ENCODE peak calls at places on chromosomes 13 and 19, in seven cellular contexts. One of them, this sample, is unnamed.

GRCh38 chr13:39347926-39348901 is 254.8 kb downstream of the LHFPL6 start:
- DNase-seq in kidney epithelial cell: no peak
- DNase-seq in naive thymus-derived CD8-positive, alpha-beta T cell: no peak
- DNase-seq in Right ventricle myocardium superior: peak; percentile 77
- DNase-seq in H54: no peak
- DNase-seq in iPS DF 6.9: no peak
- DNase-seq in endothelial cell of umbilical vein: no peak
- DNase-seq in this sample: peak; percentile 76

GRCh38 chr19:54029930-54030490 is 33.7 kb downstream of the VSTM1 start:
- DNase-seq in endothelial cell of umbilical vein: peak; percentile 67
- DNase-seq in kidney epithelial cell: no peak
- DNase-seq in H54: peak; percentile 63
- DNase-seq in iPS DF 6.9: peak; percentile 84
- DNase-seq in naive thymus-derived CD8-positive, alpha-beta T cell: peak; percentile 70
- DNase-seq in Right ventricle myocardium superior: no peak
- DNase-seq in this sample: peak; percentile 76

GRCh38 chr13:114007566-114007965 is 33.7 kb upstream of the C13orf46 start:
- DNase-seq in endothelial cell of umbilical vein: no peak
- DNase-seq in iPS DF 6.9: no peak
- DNase-seq in kidney epithelial cell: no peak
- DNase-seq in Right ventricle myocardium superior: peak; percentile 26
- DNase-seq in naive thymus-derived CD8-positive, alpha-beta T cell: peak; percentile 43
- DNase-seq in H54: no peak
- DNase-seq in this sample: no peak

GRCh38 chr13:46521921-46522691 is 30.9 kb upstream of the LRCH1 start:
- DNase-seq in iPS DF 6.9: no peak
- DNase-seq in endothelial cell of umbilical vein: no peak
- DNase-seq in naive thymus-derived CD8-positive, alpha-beta T cell: no peak
- DNase-seq in H54: no peak
- DNase-seq in kidney epithelial cell: no peak
- DNase-seq in Right ventricle myocardium superior: no peak
- DNase-seq in this sample: no peak

GRCh38 chr19:47113446-47114348 is at the start of gene ZC3H4:
- DNase-seq in iPS DF 6.9: peak; percentile 89
- DNase-seq in endothelial cell of umbilical vein: peak; percentile 94
- DNase-seq in H54: peak; percentile 69
- DNase-seq in naive thymus-derived CD8-positive, alpha-beta T cell: peak; percentile 98
- DNase-seq in kidney epithelial cell: peak; percentile 62
- DNase-seq in Right ventricle myocardium superior: peak; percentile 95
- DNase-seq in this sample: peak; percentile 77

GRCh38 chr19:45469835-45470146 is 2.0 kb downstream of the FOSB start:
- DNase-seq in H54: peak; percentile 45
- DNase-seq in naive thymus-derived CD8-positive, alpha-beta T cell: no peak
- DNase-seq in iPS DF 6.9: no peak
- DNase-seq in kidney epithelial cell: no peak
- DNase-seq in Right ventricle myocardium superior: no peak
- DNase-seq in endothelial cell of umbilical vein: no peak
- DNase-seq in this sample: no peak

GRCh38 chr13:20995245-20995829 is 66.0 kb downstream of the LATS2 start:
- DNase-seq in H54: no peak
- DNase-seq in Right ventricle myocardium superior: no peak
- DNase-seq in kidney epithelial cell: no peak
- DNase-seq in naive thymus-derived CD8-positive, alpha-beta T cell: no peak
- DNase-seq in endothelial cell of umbilical vein: no peak
- DNase-seq in iPS DF 6.9: no peak
- DNase-seq in this sample: no peak

GRCh38 chr19:29308977-29309520 is 96.1 kb upstream of the UQCRFS1 start:
- DNase-seq in naive thymus-derived CD8-positive, alpha-beta T cell: no peak
- DNase-seq in iPS DF 6.9: no peak
- DNase-seq in endothelial cell of umbilical vein: no peak
- DNase-seq in Right ventricle myocardium superior: no peak
- DNase-seq in H54: no peak
- DNase-seq in kidney epithelial cell: no peak
- DNase-seq in this sample: no peak

GRCh38 chr13:23723463-23723862 is 153.3 kb downstream of the TNFRSF19 start:
- DNase-seq in naive thymus-derived CD8-positive, alpha-beta T cell: no peak
- DNase-seq in Right ventricle myocardium superior: no peak
- DNase-seq in H54: no peak
- DNase-seq in endothelial cell of umbilical vein: no peak
- DNase-seq in kidney epithelial cell: no peak
- DNase-seq in iPS DF 6.9: no peak
- DNase-seq in this sample: no peak

GRCh38 chr13:42992585-42993122 is 613 bp upstream of the EPSTI1 start:
- DNase-seq in H54: no peak
- DNase-seq in kidney epithelial cell: no peak
- DNase-seq in iPS DF 6.9: no peak
- DNase-seq in endothelial cell of umbilical vein: no peak
- DNase-seq in naive thymus-derived CD8-positive, alpha-beta T cell: no peak
- DNase-seq in Right ventricle myocardium superior: no peak
- DNase-seq in this sample: no peak

GRCh38 chr13:23674795-23675640 is 104.8 kb downstream of the TNFRSF19 start:
- DNase-seq in kidney epithelial cell: no peak
- DNase-seq in endothelial cell of umbilical vein: no peak
- DNase-seq in iPS DF 6.9: no peak
- DNase-seq in H54: no peak
- DNase-seq in Right ventricle myocardium superior: no peak
- DNase-seq in naive thymus-derived CD8-positive, alpha-beta T cell: no peak
- DNase-seq in this sample: no peak

GRCh38 chr19:28377077-28377476 is 835.9 kb downstream of the UQCRFS1 start:
- DNase-seq in endothelial cell of umbilical vein: no peak
- DNase-seq in kidney epithelial cell: no peak
- DNase-seq in Right ventricle myocardium superior: no peak
- DNase-seq in iPS DF 6.9: no peak
- DNase-seq in H54: no peak
- DNase-seq in naive thymus-derived CD8-positive, alpha-beta T cell: no peak
- DNase-seq in this sample: no peak

GRCh38 chr19:18110833-18111232 is 13.3 kb downstream of the MAST3 start:
- DNase-seq in Right ventricle myocardium superior: no peak
- DNase-seq in kidney epithelial cell: no peak
- DNase-seq in H54: no peak
- DNase-seq in iPS DF 6.9: no peak
- DNase-seq in endothelial cell of umbilical vein: no peak
- DNase-seq in naive thymus-derived CD8-positive, alpha-beta T cell: no peak
- DNase-seq in this sample: no peak

GRCh38 chr19:49427855-49428546 is 2.8 kb downstream of the GFY start:
- DNase-seq in endothelial cell of umbilical vein: no peak
- DNase-seq in iPS DF 6.9: no peak
- DNase-seq in naive thymus-derived CD8-positive, alpha-beta T cell: no peak
- DNase-seq in kidney epithelial cell: no peak
- DNase-seq in H54: no peak
- DNase-seq in Right ventricle myocardium superior: no peak
- DNase-seq in this sample: no peak

GRCh38 chr13:113087923-113088690 is 17.5 kb upstream of the F7 start:
- DNase-seq in naive thymus-derived CD8-positive, alpha-beta T cell: peak; percentile 23
- DNase-seq in H54: no peak
- DNase-seq in endothelial cell of umbilical vein: no peak
- DNase-seq in kidney epithelial cell: no peak
- DNase-seq in iPS DF 6.9: no peak
- DNase-seq in Right ventricle myocardium superior: peak; percentile 33
- DNase-seq in this sample: no peak

GRCh38 chr19:33175886-33176669 is 18.1 kb upstream of the LRP3 start:
- DNase-seq in endothelial cell of umbilical vein: no peak
- DNase-seq in naive thymus-derived CD8-positive, alpha-beta T cell: no peak
- DNase-seq in iPS DF 6.9: no peak
- DNase-seq in Right ventricle myocardium superior: no peak
- DNase-seq in kidney epithelial cell: no peak
- DNase-seq in H54: no peak
- DNase-seq in this sample: no peak

GRCh38 chr13:77325371-77325941 is 1.4 kb downstream of the MYCBP2 start:
- DNase-seq in iPS DF 6.9: no peak
- DNase-seq in kidney epithelial cell: no peak
- DNase-seq in naive thymus-derived CD8-positive, alpha-beta T cell: no peak
- DNase-seq in endothelial cell of umbilical vein: peak; percentile 51
- DNase-seq in Right ventricle myocardium superior: no peak
- DNase-seq in H54: no peak
- DNase-seq in this sample: no peak

GRCh38 chr13:25727776-25728175 is 324.0 kb downstream of the SHISA2 start:
- DNase-seq in Right ventricle myocardium superior: no peak
- DNase-seq in endothelial cell of umbilical vein: no peak
- DNase-seq in naive thymus-derived CD8-positive, alpha-beta T cell: no peak
- DNase-seq in H54: no peak
- DNase-seq in iPS DF 6.9: no peak
- DNase-seq in kidney epithelial cell: no peak
- DNase-seq in this sample: no peak

GRCh38 chr19:54207908-54208783 is 7.5 kb downstream of the RPS9 start:
- DNase-seq in Right ventricle myocardium superior: peak; percentile 70
- DNase-seq in endothelial cell of umbilical vein: peak; percentile 48
- DNase-seq in H54: no peak
- DNase-seq in naive thymus-derived CD8-positive, alpha-beta T cell: peak; percentile 72
- DNase-seq in iPS DF 6.9: no peak
- DNase-seq in kidney epithelial cell: no peak
- DNase-seq in this sample: no peak

GRCh38 chr19:33468361-33469170 is 53.0 kb downstream of the PEPD start:
- DNase-seq in kidney epithelial cell: no peak
- DNase-seq in iPS DF 6.9: no peak
- DNase-seq in Right ventricle myocardium superior: no peak
- DNase-seq in H54: peak; percentile 56
- DNase-seq in naive thymus-derived CD8-positive, alpha-beta T cell: no peak
- DNase-seq in endothelial cell of umbilical vein: no peak
- DNase-seq in this sample: no peak

GRCh38 chr19:32397736-32398135 is 7.8 kb upstream of the DPY19L3 start:
- DNase-seq in naive thymus-derived CD8-positive, alpha-beta T cell: no peak
- DNase-seq in kidney epithelial cell: peak; percentile 56
- DNase-seq in Right ventricle myocardium superior: no peak
- DNase-seq in iPS DF 6.9: no peak
- DNase-seq in H54: peak; percentile 49
- DNase-seq in endothelial cell of umbilical vein: no peak
- DNase-seq in this sample: no peak

GRCh38 chr19:10543420-10544241 is at the start of gene ATG4D:
- DNase-seq in naive thymus-derived CD8-positive, alpha-beta T cell: peak; percentile 90
- DNase-seq in kidney epithelial cell: no peak
- DNase-seq in H54: peak; percentile 88
- DNase-seq in endothelial cell of umbilical vein: peak; percentile 58
- DNase-seq in Right ventricle myocardium superior: peak; percentile 87
- DNase-seq in iPS DF 6.9: no peak
- DNase-seq in this sample: peak; percentile 65

GRCh38 chr19:53659292-53659691 is 27.5 kb downstream of the DPRX start:
- DNase-seq in iPS DF 6.9: peak; percentile 52
- DNase-seq in Right ventricle myocardium superior: no peak
- DNase-seq in H54: peak; percentile 56
- DNase-seq in kidney epithelial cell: no peak
- DNase-seq in naive thymus-derived CD8-positive, alpha-beta T cell: no peak
- DNase-seq in endothelial cell of umbilical vein: no peak
- DNase-seq in this sample: no peak

GRCh38 chr13:109028626-109029025 is 399.2 kb downstream of the MYO16 start:
- DNase-seq in naive thymus-derived CD8-positive, alpha-beta T cell: no peak
- DNase-seq in H54: no peak
- DNase-seq in endothelial cell of umbilical vein: no peak
- DNase-seq in Right ventricle myocardium superior: no peak
- DNase-seq in iPS DF 6.9: no peak
- DNase-seq in kidney epithelial cell: no peak
- DNase-seq in this sample: no peak